ENCODE peak calls at places on chromosomes 11 and 22, in six cellular contexts. G is stimulated activated CD4-positive, alpha-beta T cell treated with anti-CD3 and anti-CD28 coated beads, Interleukin-1b, Interleukin-23, amount 100 ng/mL, for 4 hours; K is transverse colon; E is AG08395; T is Daoy; U is neuronal stem cell. A is an unnamed sample.

GRCh38 chr11:22785251-22785650 is 44.4 kb downstream of the SVIP start:
- DNase-seq in G (no peak), K (no peak), E (no peak), T (peak), U (no peak), A (no peak)

GRCh38 chr11:87355614-87356013 is 317.9 kb downstream of the TMEM135 start:
- DNase-seq in G (no peak), K (no peak), E (no peak), T (no peak), U (no peak), A (no peak)

GRCh38 chr11:35083181-35084061 is 55.5 kb upstream of the CD44 start:
- DNase-seq in G (peak), K (peak), E (peak), T (peak), U (no peak), A (no peak)

GRCh38 chr22:33757443-33758124 is 162.7 kb downstream of the LARGE1 start:
- DNase-seq in G (no peak), K (no peak), E (no peak), T (no peak), U (no peak), A (peak)

GRCh38 chr22:41557401-41558240 is 3.2 kb upstream of the CSDC2 start:
- DNase-seq in G (no peak), K (peak), E (peak), T (peak), U (no peak), A (peak)

GRCh38 chr11:99241059-99241458 is 220.3 kb downstream of the CNTN5 start:
- DNase-seq in G (no peak), K (no peak), E (no peak), T (no peak), U (no peak), A (no peak)

GRCh38 chr11:80473562-80473961 is 1032.7 kb upstream of the TENM4 start:
- DNase-seq in G (no peak), K (no peak), E (no peak), T (no peak), U (no peak), A (no peak)

GRCh38 chr22:45319319-45319675 is 9.6 kb downstream of the FAM118A start:
- DNase-seq in G (no peak), K (no peak), E (peak), T (peak), U (no peak), A (no peak)

GRCh38 chr11:64285885-64286800 is 495 bp downstream of the GPR137 start:
- DNase-seq in G (no peak), K (peak), E (no peak), T (peak), U (no peak), A (no peak)

GRCh38 chr11:26027887-26028286 is 304.0 kb upstream of the ANO3 start:
- DNase-seq in G (no peak), K (no peak), E (no peak), T (no peak), U (no peak), A (no peak)

GRCh38 chr11:1308745-1309497 is 511 bp downstream of the TOLLIP start:
- DNase-seq in G (no peak), K (no peak), E (peak), T (no peak), U (no peak), A (no peak)

GRCh38 chr11:62889484-62890437 is 9.1 kb downstream of the SLC3A2 start:
- DNase-seq in G (no peak), K (peak), E (peak), T (no peak), U (no peak), A (peak)

GRCh38 chr11:69216609-69217008 is 60.9 kb downstream of the SMIM38 start:
- DNase-seq in G (no peak), K (no peak), E (no peak), T (no peak), U (no peak), A (no peak)

GRCh38 chr11:17386331-17387084 is 2.0 kb downstream of the KCNJ11 start:
- DNase-seq in G (no peak), K (peak), E (peak), T (peak), U (no peak), A (peak)

GRCh38 chr22:24728790-24729637 is 45.5 kb downstream of the PIWIL3 start:
- DNase-seq in G (no peak), K (no peak), E (no peak), T (no peak), U (no peak), A (peak)

GRCh38 chr11:47483408-47483807 is 34.5 kb upstream of the RAPSN start:
- DNase-seq in G (no peak), K (no peak), E (no peak), T (no peak), U (no peak), A (no peak)

GRCh38 chr11:109085708-109086373 is 336.1 kb upstream of the C11orf87 start:
- DNase-seq in G (no peak), K (no peak), E (peak), T (no peak), U (no peak), A (no peak)